ENCODE peak calls at places on chromosomes 3 and 15, in ten cellular contexts. W is globus pallidus; P is T-cell; E is heart left ventricle; A is mucosa of descending colon; T is stimulated activated CD8-positive, alpha-beta memory T cell treated with anti-CD3 and anti-CD28 coated beads, Interleukin-7, amount 100 ng/mL, for 24 hours; R is left ventricle myocardium inferior; S is activated T-helper 1 cell treated with anti-CD3 and anti-CD28 coated beads, Interleukin-2, amount 50 U/mL, for 16 hours; F is activated T-cell treated with anti-CD3 and anti-CD28 coated beads for 24 hours; H is HCEC 1CT. M is an unnamed sample.

GRCh38 chr3:139585820-139586219 is 46.3 kb upstream of the RBP1 start:
- DNase-seq in W (no peak), P (no peak), E (peak), A (no peak), T (no peak), R (no peak), S (no peak), F (no peak), H (no peak), M (no peak)

GRCh38 chr15:71201471-71201870 is 86.2 kb downstream of the THSD4 start:
- DNase-seq in W (no peak), P (no peak), E (peak), A (no peak), T (no peak), R (no peak), S (no peak), F (no peak), H (no peak), M (no peak)

GRCh38 chr3:64627471-64628321 is 60.1 kb downstream of the ADAMTS9 start:
- DNase-seq in W (no peak), P (no peak), E (no peak), A (no peak), T (no peak), R (no peak), S (no peak), F (no peak), H (peak), M (no peak)

GRCh38 chr3:150005243-150006102 is 34.8 kb upstream of the PFN2 start:
- DNase-seq in W (no peak), P (no peak), E (no peak), A (no peak), T (no peak), R (no peak), S (no peak), F (no peak), H (peak), M (no peak)

GRCh38 chr3:112829031-112829430 is 17.6 kb downstream of the CD200R1L start:
- DNase-seq in W (no peak), P (no peak), E (no peak), A (no peak), T (no peak), R (no peak), S (no peak), F (no peak), H (no peak), M (no peak)

GRCh38 chr15:39095218-39095879 is 485.5 kb upstream of the THBS1 start:
- DNase-seq in W (no peak), P (no peak), E (no peak), A (no peak), T (no peak), R (no peak), S (no peak), F (no peak), H (no peak), M (peak)

GRCh38 chr15:74616020-74616939 is 644 bp downstream of the CLK3 start:
- DNase-seq in W (no peak), P (peak), E (peak), A (peak), T (no peak), R (peak), S (peak), F (peak), H (peak), M (peak)

GRCh38 chr15:65305144-65305758 is 774 bp downstream of the RNU5B-1 start:
- DNase-seq in W (no peak), P (no peak), E (no peak), A (no peak), T (no peak), R (no peak), S (no peak), F (no peak), H (no peak), M (no peak)

GRCh38 chr3:9862391-9863235 is 17.4 kb downstream of the CIDEC start:
- DNase-seq in W (no peak), P (peak), E (peak), A (peak), T (no peak), R (peak), S (no peak), F (no peak), H (peak), M (no peak)

GRCh38 chr15:71440479-71441071 is 325.3 kb downstream of the THSD4 start:
- DNase-seq in W (peak), P (no peak), E (no peak), A (no peak), T (no peak), R (no peak), S (no peak), F (no peak), H (peak), M (peak)

GRCh38 chr15:69304176-69304533 is 5.4 kb downstream of the PAQR5 start:
- DNase-seq in W (no peak), P (no peak), E (no peak), A (no peak), T (no peak), R (no peak), S (no peak), F (no peak), H (peak), M (no peak)

GRCh38 chr15:85408270-85408746 is 27.9 kb downstream of the AKAP13 start:
- DNase-seq in W (no peak), P (no peak), E (no peak), A (no peak), T (no peak), R (no peak), S (no peak), F (peak), H (no peak), M (no peak)

GRCh38 chr3:31157893-31158620 is 263.6 kb upstream of the GADL1 start:
- DNase-seq in W (no peak), P (no peak), E (no peak), A (no peak), T (no peak), R (no peak), S (no peak), F (no peak), H (no peak), M (peak)

GRCh38 chr15:77650285-77650684 is 17.6 kb upstream of the LINGO1 start:
- DNase-seq in W (no peak), P (no peak), E (no peak), A (no peak), T (no peak), R (no peak), S (no peak), F (no peak), H (peak), M (no peak)